ENCODE peak calls at places on chromosomes 16 and 17, in five cellular contexts. M, R, J, U and K are unnamed samples.

GRCh38 chr17:57705921-57706695 is 39.0 kb downstream of the CCDC182 start:
- DNase-seq in M (no peak), U (no peak), J (no peak), R (no peak), K (no peak)

GRCh38 chr16:4795181-4795827 is at the start of gene SMIM22:
- DNase-seq in M (no peak), U (no peak), R (no peak), J (no peak), K (peak)

GRCh38 chr17:8887834-8888703 is 20.6 kb upstream of the PIK3R6 start:
- DNase-seq in U (peak), M (no peak), R (no peak), J (no peak), K (peak)

GRCh38 chr17:41678907-41679739 is 9.6 kb upstream of the EIF1 start:
- DNase-seq in J (peak), U (no peak), M (no peak), R (no peak), K (peak)

GRCh38 chr17:45308840-45309239 is 8.0 kb downstream of the MAP3K14 start:
- DNase-seq in U (no peak), M (no peak), J (no peak), R (no peak), K (no peak)

GRCh38 chr17:65173951-65174683 is 36.9 kb downstream of the RGS9 start:
- DNase-seq in R (no peak), U (no peak), M (no peak), J (no peak), K (no peak)

GRCh38 chr16:20899503-20900298 is 457 bp downstream of the DCUN1D3 start:
- DNase-seq in J (no peak), M (no peak), U (no peak), R (no peak), K (peak)

GRCh38 chr17:7502987-7503386 is 18.8 kb downstream of the POLR2A start:
- DNase-seq in J (no peak), R (no peak), M (no peak), U (no peak), K (no peak)

GRCh38 chr17:32976131-32976530 is 15.5 kb upstream of the SPACA3 start:
- DNase-seq in U (no peak), J (no peak), R (no peak), M (no peak), K (no peak)

GRCh38 chr16:12157510-12158093 is 181.1 kb downstream of the SNX29 start:
- DNase-seq in M (no peak), J (no peak), R (no peak), U (peak), K (no peak)

GRCh38 chr17:81436294-81436849 is 41.1 kb downstream of the BAHCC1 start:
- DNase-seq in M (no peak), J (no peak), R (peak), U (no peak), K (peak)

GRCh38 chr16:20249247-20249646 is 78.1 kb downstream of the GP2 start:
- DNase-seq in U (no peak), J (no peak), M (no peak), R (no peak), K (no peak)